ENCODE peak calls at places on chromosomes 12 and 14, in ten cellular contexts. O is heart right ventricle; W is stimulated activated naive CD4-positive, alpha-beta T cell; V is neural crest cell; H is stimulated activated CD4-positive, alpha-beta T cell treated with anti-CD3 and anti-CD28 coated beads, TNF-alpha, amount 100 ng/mL, for 4 hours; S is GM03348; Q is stimulated activated CD8-positive, alpha-beta memory T cell treated with anti-CD3 and anti-CD28 coated beads, Interleukin-15, amount 100 ng/mL, for 24 hours; A is RKO; R is progenitor cell of endocrine pancreas; X is activated T-cell treated with anti-CD3 and anti-CD28 coated beads for 4 hours. K is an unnamed sample.

GRCh38 chr14:68621400-68622365 is 171.2 kb downstream of the ZFP36L1 start:
- DNase-seq in O (peak; percentile 58), W (no peak), V (no peak), H (no peak), S (peak; percentile 57), Q (no peak), A (no peak), R (no peak), X (no peak), K (no peak)

GRCh38 chr12:127054531-127054930 is 1212.4 kb upstream of the TMEM132C start:
- DNase-seq in O (no peak), W (no peak), V (no peak), H (no peak), S (peak; percentile 72), Q (no peak), A (no peak), R (no peak), X (no peak), K (no peak)

GRCh38 chr12:6462234-6462995 is 8.1 kb downstream of the VAMP1 start:
- DNase-seq in O (no peak), W (no peak), V (no peak), H (no peak), S (no peak), Q (no peak), A (no peak), R (no peak), X (no peak), K (no peak)

GRCh38 chr12:75981773-75982564 is 49.6 kb downstream of the PHLDA1 start:
- DNase-seq in O (no peak), W (no peak), V (no peak), H (no peak), S (no peak), Q (no peak), A (no peak), R (no peak), X (no peak), K (no peak)

GRCh38 chr14:104964546-104964945 is 13.6 kb downstream of the AHNAK2 start:
- DNase-seq in O (no peak), W (no peak), V (no peak), H (no peak), S (no peak), Q (no peak), A (no peak), R (no peak), X (no peak), K (no peak)

GRCh38 chr12:76820888-76821482 is 57.1 kb downstream of the ZDHHC17 start:
- DNase-seq in O (no peak), W (no peak), V (peak; percentile 7), H (no peak), S (peak; percentile 66), Q (no peak), A (peak; percentile 56), R (no peak), X (no peak), K (no peak)

GRCh38 chr12:121279507-121279915 is 17.0 kb downstream of the CAMKK2 start:
- DNase-seq in O (peak; percentile 66), W (no peak), V (no peak), H (no peak), S (peak; percentile 49), Q (no peak), A (no peak), R (no peak), X (no peak), K (no peak)

GRCh38 chr14:53924754-53925153 is 31.9 kb downstream of the BMP4 start:
- DNase-seq in O (no peak), W (no peak), V (no peak), H (no peak), S (peak; percentile 8), Q (no peak), A (no peak), R (no peak), X (no peak), K (no peak)

GRCh38 chr12:65156366-65156831 is 13.0 kb upstream of the LEMD3 start:
- DNase-seq in O (no peak), W (peak; percentile 51), V (no peak), H (no peak), S (no peak), Q (no peak), A (no peak), R (no peak), X (no peak), K (no peak)

GRCh38 chr12:67354966-67355365 is 85.8 kb downstream of the CAND1 start:
- DNase-seq in O (no peak), W (no peak), V (no peak), H (no peak), S (peak; percentile 25), Q (no peak), A (peak; percentile 19), R (no peak), X (no peak), K (no peak)

GRCh38 chr12:8860165-8860961 is 37.9 kb downstream of the A2ML1 start:
- DNase-seq in O (peak; percentile 13), W (peak; percentile 13), V (peak; percentile 10), H (no peak), S (peak; percentile 66), Q (no peak), A (no peak), R (no peak), X (no peak), K (no peak)

GRCh38 chr14:105212541-105213305 is 31.6 kb upstream of the NUDT14 start:
- DNase-seq in O (no peak), W (no peak), V (no peak), H (no peak), S (no peak), Q (no peak), A (no peak), R (no peak), X (no peak), K (no peak)

GRCh38 chr14:98008381-98009113 is 1211.4 kb downstream of the VRK1 start:
- DNase-seq in O (no peak), W (no peak), V (no peak), H (no peak), S (no peak), Q (no peak), A (no peak), R (no peak), X (no peak), K (no peak)

GRCh38 chr12:52521175-52521574 is 981 bp upstream of the KRT5 start:
- DNase-seq in O (no peak), W (no peak), V (no peak), H (no peak), S (no peak), Q (no peak), A (no peak), R (peak; percentile 5), X (no peak), K (no peak)

GRCh38 chr12:16763901-16764300 is 157.9 kb upstream of the LMO3 start:
- DNase-seq in O (no peak), W (no peak), V (no peak), H (no peak), S (no peak), Q (no peak), A (no peak), R (no peak), X (no peak), K (no peak)

GRCh38 chr14:91888641-91889476 is 21.5 kb upstream of the TC2N start:
- DNase-seq in O (no peak), W (no peak), V (no peak), H (no peak), S (no peak), Q (no peak), A (no peak), R (no peak), X (no peak), K (no peak)

GRCh38 chr12:3947781-3948180 is 74.6 kb upstream of the PARP11 start:
- DNase-seq in O (no peak), W (peak; percentile 84), V (no peak), H (no peak), S (no peak), Q (no peak), A (no peak), R (no peak), X (no peak), K (no peak)

GRCh38 chr12:58576965-58577364 is 343.3 kb downstream of the LRIG3 start:
- DNase-seq in O (no peak), W (no peak), V (no peak), H (no peak), S (no peak), Q (no peak), A (no peak), R (no peak), X (no peak), K (no peak)

GRCh38 chr12:88298761-88299242 is 156.7 kb downstream of the TMTC3 start:
- DNase-seq in O (no peak), W (no peak), V (no peak), H (no peak), S (peak; percentile 23), Q (no peak), A (peak; percentile 30), R (no peak), X (no peak), K (peak; percentile 56)

GRCh38 chr14:104680806-104681688 is 8.4 kb upstream of the INF2 start:
- DNase-seq in O (no peak), W (no peak), V (no peak), H (no peak), S (peak; percentile 87), Q (no peak), A (peak; percentile 67), R (no peak), X (no peak), K (no peak)

GRCh38 chr12:14514946-14515345 is 52.7 kb downstream of the PLBD1 start:
- DNase-seq in O (no peak), W (no peak), V (no peak), H (no peak), S (no peak), Q (no peak), A (peak; percentile 14), R (no peak), X (no peak), K (no peak)

GRCh38 chr12:123431951-123432886 is 4.3 kb downstream of the RILPL2 start:
- DNase-seq in O (no peak), W (no peak), V (no peak), H (no peak), S (no peak), Q (no peak), A (no peak), R (no peak), X (no peak), K (no peak)

GRCh38 chr12:57895337-57896138 is 45.8 kb upstream of the ATP23 start:
- DNase-seq in O (no peak), W (no peak), V (no peak), H (no peak), S (peak; percentile 20), Q (no peak), A (no peak), R (no peak), X (no peak), K (no peak)

GRCh38 chr12:2531371-2531770 is 263.4 kb upstream of the FKBP4 start:
- DNase-seq in O (no peak), W (no peak), V (no peak), H (no peak), S (no peak), Q (no peak), A (no peak), R (no peak), X (no peak), K (no peak)

GRCh38 chr12:49868952-49869815 is 26.3 kb upstream of the BCDIN3D start:
- DNase-seq in O (peak; percentile 92), W (no peak), V (no peak), H (no peak), S (peak; percentile 88), Q (no peak), A (no peak), R (no peak), X (no peak), K (peak; percentile 81)

GRCh38 chr12:38149395-38150073 is 167.0 kb upstream of the ALG10B start:
- DNase-seq in O (no peak), W (no peak), V (no peak), H (no peak), S (no peak), Q (no peak), A (no peak), R (no peak), X (no peak), K (no peak)

GRCh38 chr12:101040936-101041335 is 169.1 kb downstream of the SLC5A8 start:
- DNase-seq in O (no peak), W (no peak), V (no peak), H (no peak), S (no peak), Q (no peak), A (no peak), R (no peak), X (no peak), K (no peak)

GRCh38 chr14:32985881-32986280 is 47.2 kb downstream of the NPAS3 start:
- DNase-seq in O (peak; percentile 22), W (no peak), V (peak; percentile 14), H (no peak), S (no peak), Q (no peak), A (no peak), R (no peak), X (no peak), K (no peak)